ENCODE peak calls at places on chromosome 4, in eight cellular contexts. L is PC-3, U is GM23248, F is hepatocyte, V is HCT116, O is OCI-LY7, A is MM.1S, P is GM23338. J is an unnamed sample.

GRCh38 chr4:1400861-1401408 is 5.3 kb downstream of the NKX1-1 start:
- DNase-seq in L (no peak), U (no peak), F (no peak), V (no peak), O (no peak), A (no peak), P (no peak), J (no peak)

GRCh38 chr4:52376107-52376704 is 282.9 kb downstream of the USP46 start:
- DNase-seq in L (peak; percentile 77), U (peak; percentile 73), F (peak; percentile 76), V (peak; percentile 33), O (peak; percentile 48), A (peak; percentile 10), P (peak; percentile 80), J (peak; percentile 72)

GRCh38 chr4:36273276-36273675 is 8.1 kb upstream of the DTHD1 start:
- DNase-seq in L (peak; percentile 79), U (peak; percentile 0), F (no peak), V (no peak), O (no peak), A (no peak), P (no peak), J (no peak)

GRCh38 chr4:77172336-77172735 is 15.3 kb downstream of the CCNG2 start:
- DNase-seq in L (peak; percentile 65), U (peak; percentile 96), F (no peak), V (no peak), O (no peak), A (no peak), P (no peak), J (no peak)

GRCh38 chr4:144294211-144294610 is 153.7 kb upstream of the GYPA start:
- DNase-seq in L (no peak), U (no peak), F (no peak), V (no peak), O (no peak), A (no peak), P (no peak), J (no peak)

GRCh38 chr4:147984065-147984777 is 252.3 kb downstream of the ARHGAP10 start:
- DNase-seq in L (peak; percentile 60), U (peak; percentile 59), F (peak; percentile 48), V (peak; percentile 13), O (peak; percentile 45), A (peak; percentile 14), P (peak; percentile 88), J (peak; percentile 77)

GRCh38 chr4:118270492-118270891 is 82.3 kb downstream of the PRSS12 start:
- DNase-seq in L (peak; percentile 66), U (peak; percentile 64), F (peak; percentile 72), V (peak; percentile 35), O (peak; percentile 65), A (peak; percentile 63), P (peak; percentile 78), J (peak; percentile 65)

GRCh38 chr4:15756361-15756861 is 21.7 kb upstream of the CD38 start:
- DNase-seq in L (peak; percentile 82), U (peak; percentile 33), F (no peak), V (peak; percentile 26), O (peak; percentile 67), A (peak; percentile 95), P (no peak), J (no peak)

GRCh38 chr4:150329338-150329737 is 251.1 kb downstream of the DCLK2 start:
- DNase-seq in L (no peak), U (no peak), F (no peak), V (no peak), O (no peak), A (no peak), P (no peak), J (no peak)

GRCh38 chr4:141771889-141772830 is 135.8 kb downstream of the IL15 start:
- DNase-seq in L (no peak), U (no peak), F (no peak), V (no peak), O (no peak), A (peak; percentile 18), P (peak; percentile 11), J (no peak)

GRCh38 chr4:55346851-55347255 is 811 bp downstream of the SRD5A3 start:
- DNase-seq in L (no peak), U (no peak), F (no peak), V (no peak), O (no peak), A (no peak), P (no peak), J (no peak)

GRCh38 chr4:4415806-4416805 is 29.2 kb downstream of the NSG1 start:
- DNase-seq in L (no peak), U (no peak), F (no peak), V (no peak), O (no peak), A (no peak), P (no peak), J (no peak)

GRCh38 chr4:47519239-47519883 is 34.3 kb downstream of the ATP10D start:
- DNase-seq in L (no peak), U (no peak), F (no peak), V (no peak), O (peak; percentile 45), A (no peak), P (no peak), J (no peak)

GRCh38 chr4:153335665-153336064 is 8.8 kb upstream of the MND1 start:
- DNase-seq in L (peak; percentile 42), U (peak; percentile 37), F (no peak), V (no peak), O (no peak), A (no peak), P (no peak), J (no peak)

GRCh38 chr4:113012776-113013175 is 36.7 kb upstream of the ANK2 start:
- DNase-seq in L (no peak), U (no peak), F (peak; percentile 8), V (no peak), O (no peak), A (no peak), P (peak; percentile 32), J (no peak)

GRCh38 chr4:6324999-6325790 is 55.5 kb downstream of the WFS1 start:
- DNase-seq in L (peak; percentile 73), U (peak; percentile 79), F (peak; percentile 57), V (no peak), O (no peak), A (no peak), P (peak; percentile 28), J (peak; percentile 50)
- TF ChIP-seq EZH2phosphoT487 in L (no peak), U (no peak), F (no peak), V (no peak), O (no peak), A (no peak), P (no peak), J (no peak)

DNA sequence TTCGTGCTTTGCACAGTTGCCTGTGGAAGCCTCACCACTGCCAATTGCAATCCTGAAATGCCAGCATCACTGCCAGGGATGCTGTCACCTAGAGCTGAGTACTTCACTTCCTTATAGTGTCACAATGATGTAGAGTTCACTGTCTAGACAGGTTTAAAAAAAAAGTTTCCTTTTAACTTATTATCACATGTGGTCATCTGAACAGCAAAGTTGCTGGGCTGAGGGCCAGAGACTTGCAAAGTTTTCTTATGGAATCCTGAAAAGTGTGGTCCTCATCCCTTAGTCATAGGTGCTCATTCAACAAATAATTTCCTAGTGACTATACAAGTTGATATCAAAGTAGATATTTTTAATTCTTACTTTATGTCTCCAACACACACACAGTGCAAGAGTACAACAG is 21.1 kb downstream of the TRAM1L1 start:
- DNase-seq in L (peak; percentile 59), U (peak; percentile 19), F (no peak), V (no peak), O (no peak), A (no peak), P (no peak), J (no peak)
- TF ChIP-seq EZH2phosphoT487 in L (no peak), U (no peak), F (no peak), V (no peak), O (no peak), A (no peak), P (no peak), J (no peak)

DNA sequence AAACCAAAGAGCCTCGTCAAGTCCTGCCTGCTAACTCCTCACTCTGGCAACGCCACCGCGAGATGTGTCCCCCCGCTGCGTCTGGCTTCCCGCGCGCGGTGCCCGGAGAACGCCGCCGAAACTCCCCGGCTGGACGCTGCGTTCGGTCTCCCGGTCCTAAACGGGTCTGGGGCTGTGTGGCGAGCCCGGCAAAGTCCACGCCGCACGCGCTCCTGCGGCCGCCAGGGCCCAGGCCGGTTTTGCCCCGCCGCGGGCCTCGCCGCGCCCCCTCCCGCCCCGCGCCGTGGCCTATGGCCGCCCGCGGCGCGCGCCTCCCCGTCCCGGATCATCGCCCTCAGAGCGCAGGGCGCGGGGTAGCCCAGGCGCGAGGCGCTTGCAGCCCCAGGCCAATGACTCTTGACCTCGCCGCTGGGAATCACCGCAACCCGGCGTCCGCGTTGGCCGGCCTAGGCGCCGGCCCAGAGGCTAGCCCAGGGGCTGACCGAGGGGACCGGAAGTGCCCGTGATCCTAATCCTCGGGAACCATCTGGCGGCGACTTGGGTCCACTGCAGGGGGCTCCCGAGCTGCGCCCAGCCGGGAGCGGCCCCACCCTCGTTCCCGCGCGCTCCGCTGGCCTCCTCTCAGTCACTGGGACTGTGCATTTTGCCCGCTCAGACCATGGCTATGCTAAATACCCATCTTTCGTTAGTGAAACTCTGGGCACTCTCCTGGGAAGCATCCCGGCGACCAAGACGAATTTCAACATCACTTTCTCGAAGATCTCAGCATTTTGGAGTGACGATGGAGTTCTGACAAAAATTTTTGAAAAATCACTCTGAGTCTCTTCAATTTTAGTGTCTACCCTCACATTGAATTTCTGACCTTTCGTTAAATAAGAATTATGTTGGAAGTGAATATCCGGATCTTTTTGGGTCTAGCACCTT is at the start of gene AADAT:
- DNase-seq in L (peak; percentile 69), U (peak; percentile 89), F (peak; percentile 91), V (peak; percentile 73), O (no peak), A (peak; percentile 39), P (peak; percentile 95), J (peak; percentile 94)
- TF ChIP-seq EZH2phosphoT487 in L (no peak), U (no peak), F (no peak), V (no peak), O (no peak), A (no peak), P (no peak), J (no peak)

GRCh38 chr4:121428721-121429120 is 47.9 kb upstream of the QRFPR start:
- DNase-seq in L (peak; percentile 39), U (peak; percentile 55), F (no peak), V (no peak), O (no peak), A (no peak), P (no peak), J (no peak)
- TF ChIP-seq EZH2phosphoT487 in L (no peak), U (no peak), F (no peak), V (no peak), O (no peak), A (no peak), P (no peak), J (no peak)

DNA sequence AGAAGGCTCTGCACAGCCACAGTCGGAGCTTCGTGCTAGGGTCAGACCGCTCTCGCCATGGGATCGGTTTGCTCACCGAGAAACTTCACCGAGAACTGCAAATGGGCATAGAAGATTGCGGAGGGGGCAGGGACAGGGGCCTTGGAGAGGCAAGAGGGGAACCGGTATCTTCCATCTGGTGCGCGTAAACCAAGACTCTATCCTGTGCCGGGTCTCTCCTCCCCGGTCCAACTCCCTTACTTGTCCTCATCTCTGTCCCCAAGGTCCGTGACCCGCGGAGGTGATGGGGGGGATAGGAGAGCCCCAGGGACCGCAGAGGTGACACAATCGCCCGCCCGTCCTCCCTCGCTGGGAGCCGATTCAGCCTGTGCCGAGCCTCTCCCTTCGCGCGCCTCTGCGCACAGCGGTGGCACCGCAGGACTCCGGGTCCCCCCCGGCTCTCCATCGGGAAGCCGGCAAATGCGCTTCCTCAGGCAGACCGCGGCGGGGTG is 960 bp downstream of the SCD5 start:
- DNase-seq in L (no peak), U (peak; percentile 64), F (no peak), V (no peak), O (no peak), A (no peak), P (peak; percentile 46), J (peak; percentile 61)
- TF ChIP-seq EZH2phosphoT487 in L (no peak), U (no peak), F (no peak), V (no peak), O (no peak), A (no peak), P (no peak), J (no peak)